ENCODE peak calls at places on chromosomes 16 and 17, in eight cellular contexts. R is stimulated activated CD4-positive, alpha-beta T cell treated with anti-CD3 and anti-CD28 coated beads, Interleukin-1b, Interleukin-23, amount 100 ng/mL, for 48 hours; T is glutamatergic neuron; A is NCI-H748 treated with DMSO at 0.1 percent for 48 hours; X is M059J; P is dorsolateral prefrontal cortex; S is activated CD8-positive, alpha-beta T cell treated with anti-CD3 and anti-CD28 coated beads for 36 hours; Y is cardiac muscle cell. E is an unnamed sample.

GRCh38 chr16:75043175-75043937 is 44.5 kb downstream of the ZNRF1 start:
- DNase-seq in R (no peak), T (no peak), A (no peak), X (no peak), P (no peak), S (no peak), Y (no peak), E (no peak)

GRCh38 chr16:86959182-86959651 is 358.0 kb downstream of the C16orf95 start:
- DNase-seq in R (no peak), T (no peak), A (no peak), X (no peak), P (no peak), S (no peak), Y (peak), E (no peak)

GRCh38 chr17:41678907-41679739 is 9.6 kb upstream of the EIF1 start:
- DNase-seq in R (peak), T (no peak), A (no peak), X (peak), P (no peak), S (peak), Y (no peak), E (peak)

GRCh38 chr17:64611374-64611773 is 50.7 kb downstream of the SMURF2 start:
- DNase-seq in R (no peak), T (no peak), A (no peak), X (no peak), P (no peak), S (no peak), Y (no peak), E (no peak)

GRCh38 chr17:38627957-38628356 is 22.2 kb upstream of the SRCIN1 start:
- DNase-seq in R (no peak), T (no peak), A (no peak), X (no peak), P (no peak), S (no peak), Y (no peak), E (no peak)

GRCh38 chr17:29574732-29575510 is 6.4 kb downstream of the TP53I13 start:
- DNase-seq in R (no peak), T (peak), A (no peak), X (no peak), P (peak), S (no peak), Y (no peak), E (no peak)

GRCh38 chr17:40596261-40596919 is 31.1 kb upstream of the CCR7 start:
- DNase-seq in R (peak), T (no peak), A (no peak), X (peak), P (no peak), S (peak), Y (no peak), E (no peak)

GRCh38 chr17:19000531-19001011 is 4.0 kb downstream of the FAM83G start:
- DNase-seq in R (no peak), T (peak), A (no peak), X (peak), P (no peak), S (no peak), Y (no peak), E (no peak)

GRCh38 chr17:18362509-18363020 is 785 bp downstream of the SHMT1 start:
- DNase-seq in R (peak), T (no peak), A (no peak), X (peak), P (peak), S (peak), Y (peak), E (peak)

E was measured in T47D.